ENCODE peak calls at places on chromosomes 5 and 9, in five cellular contexts. A is mesothelial cell of epicardium, V is cardiac muscle cell, O is lower lobe of right lung, G is neural crest cell. W is an unnamed sample.

GRCh38 chr5:78808380-78808779 is 159.8 kb upstream of the LHFPL2 start:
- DNase-seq in G (no peak), A (no peak), V (peak), O (no peak), W (no peak)

GRCh38 chr5:2710910-2711309 is 40.6 kb downstream of the IRX2 start:
- DNase-seq in O (no peak), G (no peak), A (no peak), V (no peak), W (no peak)

GRCh38 chr9:16221350-16221749 is 649.1 kb downstream of the BNC2 start:
- DNase-seq in A (no peak), V (no peak), G (no peak), O (no peak), W (no peak)

GRCh38 chr9:134627417-134628353 is 13.9 kb upstream of the COL5A1 start:
- DNase-seq in G (no peak), A (no peak), O (no peak), V (no peak), W (no peak)

GRCh38 chr9:6838158-6838557 is 80.4 kb downstream of the KDM4C start:
- DNase-seq in O (no peak), V (peak), A (no peak), G (no peak), W (no peak)

GRCh38 chr9:135997070-135998012 is 36.2 kb upstream of the UBAC1 start:
- DNase-seq in O (no peak), A (no peak), V (no peak), G (no peak), W (no peak)

GRCh38 chr5:172491481-172491880 is 37.2 kb upstream of the SH3PXD2B start:
- DNase-seq in G (no peak), A (no peak), V (no peak), O (no peak), W (no peak)

GRCh38 chr9:4235951-4236804 is 63.7 kb downstream of the GLIS3 start:
- DNase-seq in G (no peak), V (peak), A (no peak), O (no peak), W (no peak)

GRCh38 chr9:131997779-131998178 is 81.9 kb downstream of the MED27 start:
- DNase-seq in A (no peak), G (no peak), O (no peak), V (peak), W (no peak)

GRCh38 chr5:158462349-158463114 is 603.6 kb upstream of the CLINT1 start:
- DNase-seq in G (no peak), V (no peak), A (no peak), O (no peak), W (no peak)

GRCh38 chr5:671459-672328 is 21.5 kb downstream of the TPPP start:
- DNase-seq in A (no peak), G (peak), V (peak), O (peak), W (peak)

GRCh38 chr5:122262107-122262506 is 49.9 kb upstream of the SNCAIP start:
- DNase-seq in G (no peak), A (no peak), O (no peak), V (peak), W (no peak)

GRCh38 chr9:88291853-88292252 is 96.4 kb upstream of the SPIN1 start:
- DNase-seq in V (no peak), G (no peak), O (no peak), A (no peak), W (no peak)

GRCh38 chr9:105993921-105994715 is 299.8 kb downstream of the TMEM38B start:
- DNase-seq in V (no peak), A (no peak), G (no peak), O (no peak), W (no peak)

GRCh38 chr9:35798658-35799366 is 7.4 kb downstream of the NPR2 start:
- DNase-seq in G (no peak), A (no peak), V (no peak), O (no peak), W (no peak)

GRCh38 chr5:122126711-122127385 is 2.5 kb upstream of the ZNF474 start:
- DNase-seq in O (no peak), A (no peak), G (no peak), V (peak), W (no peak)

GRCh38 chr9:30970186-30970585 is 1414.3 kb upstream of the ACO1 start:
- DNase-seq in G (no peak), V (no peak), O (no peak), A (no peak), W (no peak)

GRCh38 chr5:159975462-159976019 is 33.4 kb upstream of the TTC1 start:
- DNase-seq in A (no peak), O (no peak), V (peak), G (no peak), W (peak)

GRCh38 chr5:90020575-90021535 is 388.7 kb downstream of the CETN3 start:
- DNase-seq in O (no peak), G (no peak), V (peak), A (no peak), W (no peak)

GRCh38 chr5:67773439-67773988 is 442.0 kb upstream of the PIK3R1 start:
- DNase-seq in V (peak), O (no peak), G (no peak), A (no peak), W (no peak)

GRCh38 chr5:180135128-180135955 is 63.8 kb upstream of the RNF130 start:
- DNase-seq in A (no peak), V (peak), O (peak), G (no peak), W (no peak)

GRCh38 chr9:87569008-87569908 is 71.6 kb downstream of the DAPK1 start:
- DNase-seq in V (peak), G (no peak), O (no peak), A (no peak), W (peak)

GRCh38 chr5:151155777-151156731 is 1.5 kb downstream of the ANXA6 start:
- DNase-seq in O (no peak), V (peak), A (no peak), G (peak), W (no peak)

GRCh38 chr5:127338501-127338900 is 47.9 kb downstream of the MEGF10 start:
- DNase-seq in V (no peak), O (no peak), G (no peak), A (no peak), W (no peak)

GRCh38 chr5:17314907-17315471 is 97.6 kb downstream of the BASP1 start:
- DNase-seq in A (no peak), G (no peak), O (no peak), V (peak), W (no peak)

GRCh38 chr5:17317499-17317898 is 100.1 kb downstream of the BASP1 start:
- DNase-seq in A (no peak), V (no peak), O (no peak), G (no peak), W (no peak)

GRCh38 chr5:17312358-17312757 is 94.9 kb downstream of the BASP1 start:
- DNase-seq in O (no peak), V (no peak), G (no peak), A (no peak), W (no peak)

GRCh38 chr5:17315710-17316221 is 98.3 kb downstream of the BASP1 start:
- DNase-seq in V (peak), G (no peak), O (no peak), A (no peak), W (no peak)

GRCh38 chr5:17316973-17317459 is 99.6 kb downstream of the BASP1 start:
- DNase-seq in V (peak), O (no peak), G (no peak), A (no peak), W (no peak)
- TF ChIP-seq CTCF in V (no peak), O (no peak), G (no peak), A (no peak), W (no peak)

DNA sequence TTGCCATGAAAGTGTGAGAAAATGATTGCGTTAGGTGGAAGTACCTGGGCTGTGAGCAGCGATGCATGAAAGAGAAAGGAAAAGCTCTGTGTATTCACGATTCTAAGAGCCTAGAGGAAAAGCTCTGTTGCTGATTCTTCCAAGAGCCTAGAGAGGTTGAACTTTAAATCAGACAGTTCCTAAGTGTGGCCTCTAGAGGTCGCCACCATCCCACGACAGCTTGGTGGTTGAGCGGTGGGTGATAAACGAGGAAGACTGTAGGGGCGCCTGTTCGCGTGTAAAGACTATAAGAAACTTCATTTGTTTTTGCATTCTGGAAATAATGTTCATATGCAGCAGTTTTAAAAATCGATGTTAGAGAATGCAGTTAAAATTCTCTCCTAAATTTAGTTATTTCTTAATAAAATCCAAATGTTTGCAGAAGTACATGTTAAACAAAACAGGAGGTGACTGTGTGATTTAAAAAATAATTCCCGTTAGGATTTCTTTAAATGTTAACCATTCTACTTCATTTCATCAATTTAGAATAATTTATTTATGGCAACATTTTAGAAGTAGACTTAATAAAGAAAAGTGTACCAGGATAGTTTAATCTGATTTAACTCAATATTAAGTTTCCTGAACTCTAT is 107.7 kb downstream of the TENT4A start:
- DNase-seq in G (peak), O (no peak), V (peak), A (no peak), W (peak)
- TF ChIP-seq CTCF in G (peak), O (peak), V (peak), A (peak), W (peak)

DNA sequence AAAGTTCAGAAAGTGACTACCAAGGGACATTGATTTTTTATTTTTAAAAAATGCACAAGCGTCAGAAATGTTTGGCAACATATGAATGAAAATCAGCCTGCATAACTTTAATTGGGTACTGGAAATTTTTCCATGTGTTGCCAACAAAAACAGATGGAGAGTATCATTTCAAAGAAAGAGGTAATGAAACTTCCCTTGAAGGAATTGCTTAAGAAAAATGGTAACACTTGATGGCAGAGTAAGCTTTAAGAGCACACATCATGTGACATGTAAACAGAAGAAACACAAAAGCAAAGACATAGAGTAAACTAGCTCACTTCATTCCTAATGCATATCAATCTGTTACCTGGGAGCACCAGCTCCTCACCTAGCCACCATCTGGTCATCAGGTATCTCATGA is 47.1 kb downstream of the OR2K2 start:
- DNase-seq in V (peak), G (no peak), O (no peak), A (no peak), W (no peak)
- TF ChIP-seq CTCF in V (no peak), G (no peak), O (no peak), A (no peak), W (no peak)

GRCh38 chr9:113999256-114000062 is 78.6 kb downstream of the AMBP start:
- DNase-seq in A (no peak), G (no peak), V (no peak), O (no peak), W (no peak)
- TF ChIP-seq CTCF in A (no peak), G (no peak), V (no peak), O (no peak), W (no peak)

DNA sequence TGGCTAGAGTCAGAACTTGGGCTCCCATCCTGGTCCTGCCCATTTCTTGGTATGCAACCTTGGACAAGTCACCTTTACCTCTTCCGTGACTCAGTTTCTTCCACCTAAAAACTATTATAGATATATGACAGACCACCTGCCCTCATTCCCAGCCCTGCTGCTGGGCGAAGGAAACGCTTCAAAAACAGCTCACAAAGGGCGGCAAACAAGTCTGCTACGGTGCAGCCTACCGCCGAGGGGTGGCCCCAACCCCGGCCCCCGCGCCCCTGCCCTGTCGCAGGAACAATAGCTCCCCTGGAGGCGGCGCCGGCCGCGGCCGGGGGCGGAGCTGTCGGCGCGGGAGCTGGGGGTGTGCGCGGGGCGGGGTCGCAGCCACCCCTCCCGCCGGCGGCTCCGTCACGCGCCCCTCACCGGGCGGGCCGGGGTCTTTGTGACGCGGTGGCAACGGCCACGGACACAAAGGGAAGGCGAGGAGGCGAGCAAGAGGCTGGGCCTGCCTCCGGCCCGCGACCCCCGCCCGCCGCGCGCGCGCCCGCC is at the start of gene TMEFF1:
- DNase-seq in G (peak), O (no peak), A (peak), V (peak), W (peak)
- TF ChIP-seq CTCF in G (peak), O (no peak), A (no peak), V (peak), W (no peak)

GRCh38 chr9:27247756-27248155 is 49.2 kb downstream of the EQTN start:
- DNase-seq in V (peak), A (no peak), O (peak), G (peak), W (peak)
- TF ChIP-seq CTCF in V (peak), A (peak), O (peak), G (peak), W (peak)

GRCh38 chr9:110186254-110186653 is 21.7 kb downstream of the C9orf152 start:
- DNase-seq in V (no peak), G (no peak), A (no peak), O (no peak), W (no peak)

GRCh38 chr9:110180713-110181434 is 27.1 kb downstream of the C9orf152 start:
- DNase-seq in O (no peak), G (no peak), V (peak), A (no peak), W (no peak)

GRCh38 chr9:110180386-110180712 is 27.6 kb downstream of the C9orf152 start:
- DNase-seq in G (no peak), V (no peak), A (no peak), O (no peak), W (no peak)

GRCh38 chr9:110185806-110186205 is 22.2 kb downstream of the C9orf152 start:
- DNase-seq in G (no peak), A (no peak), V (no peak), O (no peak), W (no peak)

GRCh38 chr9:110183208-110184145 is 24.5 kb downstream of the C9orf152 start:
- DNase-seq in V (peak), O (no peak), G (peak), A (peak), W (peak)
- TF ChIP-seq CTCF in V (peak), O (peak), G (peak), A (peak), W (peak)

DNA sequence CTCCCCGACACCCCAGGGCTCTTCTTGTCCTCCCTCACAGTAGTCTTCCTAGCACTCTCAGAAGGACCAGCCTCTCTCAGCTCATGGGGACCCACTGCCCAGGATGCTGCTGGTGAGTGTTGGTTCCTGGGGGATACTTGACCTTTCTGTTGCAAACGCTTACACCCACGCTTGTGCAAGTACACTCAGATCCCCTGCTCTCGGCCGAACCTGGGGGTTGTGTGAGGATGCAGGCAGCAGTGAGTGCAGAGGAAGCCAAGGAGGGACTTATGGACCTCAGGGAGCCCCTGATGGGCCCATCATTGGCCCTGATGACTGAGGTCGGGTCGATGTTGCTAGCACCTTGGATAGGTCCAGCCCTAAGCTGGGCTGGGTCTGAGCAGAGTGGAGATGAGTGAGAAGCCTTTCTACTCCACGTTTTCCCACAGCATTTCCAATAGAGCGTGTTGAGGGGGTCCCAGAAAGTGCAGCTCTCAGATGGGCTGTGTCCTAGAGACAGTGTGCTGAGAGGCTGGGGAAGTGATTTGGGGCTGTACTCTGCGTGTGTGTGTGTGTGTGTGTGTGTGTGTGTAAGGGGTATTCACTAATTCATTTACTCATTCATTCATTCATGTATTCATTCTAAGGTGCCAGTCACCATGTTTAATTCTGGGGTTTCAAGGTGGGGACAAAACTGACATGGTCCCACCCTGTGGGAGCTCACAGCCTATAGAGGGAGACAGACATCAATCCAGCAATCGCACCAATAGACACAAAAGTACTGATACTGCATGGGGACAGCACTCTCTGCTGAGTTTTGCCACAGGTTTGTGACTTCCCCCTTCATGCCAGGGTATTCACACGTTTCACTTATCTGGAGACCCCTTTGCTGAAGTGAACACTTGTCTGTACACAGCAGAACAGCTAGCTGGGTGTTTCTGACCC is 25.2 kb upstream of the PITX1 start:
- DNase-seq in V (no peak), O (no peak), A (no peak), G (no peak), W (no peak)
- TF ChIP-seq CTCF in V (no peak), O (no peak), A (no peak), G (no peak), W (no peak)